ENCODE peak calls at places on chromosome 20, in seven cellular contexts. X, R, O, D, E, K and Y are unnamed samples.

GRCh38 chr20:11646359-11646758 is 271.3 kb upstream of the BTBD3 start:
- DNase-seq in D (no peak), K (peak; percentile 2), O (no peak), X (no peak), R (no peak), E (no peak), Y (no peak)

GRCh38 chr20:57835462-57836455 is 125.9 kb upstream of the PMEPA1 start:
- DNase-seq in D (no peak), K (no peak), X (no peak), E (no peak), R (no peak), O (no peak), Y (no peak)

GRCh38 chr20:7452890-7453289 is 487.4 kb downstream of the HAO1 start:
- DNase-seq in O (no peak), E (no peak), D (no peak), R (no peak), X (no peak), K (no peak), Y (no peak)

GRCh38 chr20:18087054-18087453 is 29.3 kb upstream of the OVOL2 start:
- DNase-seq in O (no peak), X (no peak), D (no peak), E (no peak), R (no peak), K (no peak), Y (no peak)

GRCh38 chr20:44494681-44495080 is 19.0 kb downstream of the TTPAL start:
- DNase-seq in K (peak; percentile 51), X (no peak), O (no peak), E (no peak), R (no peak), D (no peak), Y (no peak)

GRCh38 chr20:642398-643174 is 10.4 kb downstream of the SRXN1 start:
- DNase-seq in E (no peak), K (no peak), R (peak; percentile 41), X (no peak), O (no peak), D (no peak), Y (peak; percentile 40)

GRCh38 chr20:58449703-58450138 is 60.7 kb downstream of the VAPB start:
- DNase-seq in K (no peak), O (no peak), R (no peak), X (no peak), E (no peak), D (no peak), Y (no peak)

GRCh38 chr20:3239867-3240775 is 1.1 kb upstream of the SLC4A11 start:
- DNase-seq in O (no peak), R (no peak), E (no peak), K (peak; percentile 52), D (no peak), X (no peak), Y (no peak)

GRCh38 chr20:6075428-6076219 is 21.8 kb upstream of the LRRN4 start:
- DNase-seq in R (peak; percentile 59), O (peak; percentile 56), E (no peak), K (no peak), D (no peak), X (no peak), Y (peak; percentile 31)

GRCh38 chr20:8366303-8366923 is 234.3 kb downstream of the PLCB1 start:
- DNase-seq in X (no peak), E (no peak), R (no peak), K (no peak), D (no peak), O (no peak), Y (no peak)

GRCh38 chr20:45320948-45321595 is 13.0 kb upstream of the MATN4 start:
- DNase-seq in R (no peak), K (no peak), E (peak; percentile 63), O (no peak), X (no peak), D (peak; percentile 61), Y (no peak)

GRCh38 chr20:8996817-8997512 is 71.9 kb upstream of the PLCB4 start:
- DNase-seq in K (no peak), O (no peak), D (no peak), X (no peak), E (no peak), R (no peak), Y (peak; percentile 18)

GRCh38 chr20:10109621-10110020 is 74.8 kb downstream of the ANKEF1 start:
- DNase-seq in O (no peak), K (no peak), D (no peak), R (peak; percentile 7), X (no peak), E (no peak), Y (no peak)

GRCh38 chr20:5195655-5196054 is 68.8 kb downstream of the CDS2 start:
- DNase-seq in R (no peak), O (no peak), E (no peak), X (no peak), D (no peak), K (peak; percentile 87), Y (no peak)

GRCh38 chr20:57023007-57023406 is 243.4 kb downstream of the BMP7 start:
- DNase-seq in K (no peak), O (no peak), R (no peak), E (no peak), D (no peak), X (no peak), Y (no peak)

GRCh38 chr20:2349801-2350200 is 30.9 kb upstream of the TGM6 start:
- DNase-seq in O (no peak), E (no peak), K (peak; percentile 20), X (no peak), D (no peak), R (no peak), Y (no peak)

GRCh38 chr20:57509665-57510237 is 15.2 kb downstream of the CTCFL start:
- DNase-seq in K (peak; percentile 8), D (no peak), O (no peak), R (no peak), X (no peak), E (no peak), Y (peak; percentile 40)

GRCh38 chr20:555933-556332 is 12.3 kb upstream of the CSNK2A1 start:
- DNase-seq in E (no peak), X (no peak), K (no peak), O (no peak), R (peak; percentile 22), D (no peak), Y (no peak)

GRCh38 chr20:40317156-40317790 is 371.8 kb downstream of the MAFB start:
- DNase-seq in X (no peak), D (no peak), R (no peak), K (no peak), O (no peak), E (no peak), Y (no peak)

GRCh38 chr20:36273414-36274247 is 32.5 kb upstream of the DLGAP4 start:
- DNase-seq in D (no peak), X (no peak), O (no peak), E (no peak), K (peak; percentile 18), R (peak; percentile 12), Y (peak; percentile 31)

GRCh38 chr20:58075565-58075964 is 152.9 kb downstream of the ANKRD60 start:
- DNase-seq in K (no peak), X (no peak), E (no peak), R (no peak), O (no peak), D (no peak), Y (no peak)

GRCh38 chr20:16904751-16905150 is 156.6 kb downstream of the OTOR start:
- DNase-seq in E (no peak), D (no peak), O (no peak), K (no peak), X (no peak), R (no peak), Y (peak; percentile 9)

GRCh38 chr20:35318502-35319157 is 26.4 kb upstream of the FAM83C start:
- DNase-seq in K (peak; percentile 95), R (peak; percentile 49), D (no peak), X (no peak), O (no peak), E (no peak), Y (peak; percentile 88)

GRCh38 chr20:45094864-45095574 is 5.9 kb downstream of the KCNS1 start:
- DNase-seq in D (no peak), R (no peak), K (no peak), X (no peak), O (no peak), E (no peak), Y (no peak)

GRCh38 chr20:381581-382290 is 1.2 kb downstream of the TRIB3 start:
- DNase-seq in X (peak; percentile 88), O (peak; percentile 81), D (peak; percentile 59), E (peak; percentile 73), R (peak; percentile 84), K (peak; percentile 69), Y (peak; percentile 87)

GRCh38 chr20:63378115-63378429 is 16.9 kb upstream of the CHRNA4 start:
- DNase-seq in D (no peak), E (no peak), O (no peak), K (no peak), X (no peak), R (no peak), Y (no peak)